ENCODE peak calls at places on chromosomes 11 and 22, in eight cellular contexts. N, Z, F, C, S, Q, W and V are unnamed samples.

GRCh38 chr11:32466279-32466915 is 31.1 kb upstream of the WT1 start:
- DNase-seq in W (no peak), F (no peak), C (no peak), S (no peak), N (peak), Z (peak), Q (no peak), V (no peak)

GRCh38 chr22:36003972-36004674 is 24.5 kb downstream of the RBFOX2 start:
- DNase-seq in N (no peak), W (no peak), Z (no peak), F (no peak), C (no peak), S (no peak), Q (no peak), V (no peak)

GRCh38 chr22:19663286-19663815 is 51.0 kb upstream of the SEPTIN5 start:
- DNase-seq in N (peak), S (peak), Q (no peak), W (no peak), F (no peak), Z (peak), C (no peak), V (peak)

GRCh38 chr11:62443390-62444201 is 24.8 kb downstream of the SCGB1A1 start:
- DNase-seq in S (no peak), F (no peak), N (no peak), C (peak), Z (peak), W (no peak), Q (no peak), V (peak)

GRCh38 chr11:2798951-2799761 is 86.4 kb downstream of the CDKN1C start:
- DNase-seq in F (peak), Q (no peak), Z (no peak), N (no peak), C (peak), S (no peak), W (no peak), V (peak)

GRCh38 chr22:25172153-25172552 is 27.5 kb upstream of the CRYBB3 start:
- DNase-seq in S (no peak), F (peak), N (no peak), C (no peak), Q (peak), W (no peak), Z (no peak), V (no peak)

GRCh38 chr22:27776410-27776958 is 25.1 kb downstream of the MN1 start:
- DNase-seq in Z (no peak), S (no peak), Q (no peak), F (no peak), W (no peak), N (no peak), C (no peak), V (peak)

GRCh38 chr11:19781351-19781750 is 68.7 kb downstream of the NAV2 start:
- DNase-seq in Q (no peak), C (no peak), S (no peak), Z (no peak), W (no peak), F (no peak), N (no peak), V (no peak)

GRCh38 chr22:44489817-44490216 is 8.2 kb downstream of the RTL6 start:
- DNase-seq in W (no peak), S (no peak), N (no peak), Q (no peak), C (no peak), Z (no peak), F (no peak), V (no peak)

GRCh38 chr11:112555491-112556364 is 295.1 kb upstream of the PLET1 start:
- DNase-seq in N (peak), C (no peak), W (no peak), Z (peak), F (peak), Q (peak), S (no peak), V (no peak)

GRCh38 chr11:205221-206001 is 1.8 kb downstream of the BET1L start:
- DNase-seq in W (no peak), N (no peak), C (no peak), S (no peak), Z (no peak), Q (no peak), F (peak), V (peak)

GRCh38 chr22:36329217-36330078 is 58.3 kb downstream of the MYH9 start:
- DNase-seq in N (peak), C (no peak), Z (peak), S (peak), W (no peak), F (no peak), Q (peak), V (peak)

GRCh38 chr22:37020192-37020479 is 594 bp downstream of the MPST start:
- DNase-seq in W (no peak), Q (no peak), F (no peak), Z (peak), C (no peak), S (peak), N (peak), V (no peak)

GRCh38 chr11:33448461-33449130 is 191.4 kb downstream of the HIPK3 start:
- DNase-seq in W (no peak), Q (no peak), S (no peak), Z (peak), C (no peak), F (no peak), N (no peak), V (no peak)

GRCh38 chr22:37636186-37636948 is 3.1 kb upstream of the SH3BP1 start:
- DNase-seq in W (no peak), C (no peak), Z (peak), N (peak), Q (no peak), S (no peak), F (no peak), V (no peak)

GRCh38 chr11:69286358-69287327 is 7.3 kb upstream of the MYEOV start:
- DNase-seq in Z (no peak), S (no peak), N (no peak), W (no peak), F (no peak), C (no peak), Q (no peak), V (no peak)

GRCh38 chr11:10597877-10598341 is 29.4 kb upstream of the LYVE1 start:
- DNase-seq in F (no peak), C (no peak), N (no peak), W (no peak), S (no peak), Q (no peak), Z (peak), V (no peak)

GRCh38 chr22:49800408-49801238 is 27.1 kb downstream of the BRD1 start:
- DNase-seq in C (no peak), N (no peak), Q (no peak), S (no peak), W (no peak), F (no peak), Z (no peak), V (no peak)

GRCh38 chr11:67504023-67504949 is 877 bp downstream of the PITPNM1 start:
- DNase-seq in C (no peak), Z (peak), Q (peak), S (no peak), W (no peak), F (no peak), N (peak), V (peak)

GRCh38 chr11:2432628-2433071 is 11.7 kb downstream of the TRPM5 start:
- DNase-seq in W (no peak), N (no peak), S (no peak), F (peak), Q (no peak), Z (no peak), C (no peak), V (peak)

GRCh38 chr11:72138821-72139390 is 3.4 kb downstream of the FOLR3 start:
- DNase-seq in W (no peak), N (no peak), S (no peak), Q (no peak), C (no peak), Z (no peak), F (no peak), V (no peak)

GRCh38 chr11:63845305-63845704 is 6.4 kb downstream of the MARK2 start:
- DNase-seq in Z (peak), W (no peak), S (peak), F (no peak), Q (no peak), N (no peak), C (no peak), V (peak)

GRCh38 chr22:36435516-36436415 is 45.7 kb downstream of the TXN2 start:
- DNase-seq in N (no peak), S (no peak), Q (peak), Z (no peak), W (peak), F (no peak), C (no peak), V (no peak)

GRCh38 chr22:42805016-42805997 is 51.8 kb downstream of the ARFGAP3 start:
- DNase-seq in W (peak), S (no peak), Z (no peak), N (no peak), F (peak), Q (no peak), C (no peak), V (no peak)

GRCh38 chr11:8342821-8343681 is 79.4 kb upstream of the LMO1 start:
- DNase-seq in S (no peak), N (peak), Z (no peak), Q (no peak), C (no peak), F (no peak), W (no peak), V (no peak)

GRCh38 chr11:127110542-127110941 is 110.0 kb upstream of the KIRREL3 start:
- DNase-seq in N (no peak), C (no peak), Q (no peak), F (no peak), W (no peak), S (no peak), Z (no peak), V (no peak)

GRCh38 chr11:117825538-117826359 is 1.2 kb upstream of the FXYD2 start:
- DNase-seq in C (no peak), N (no peak), F (peak), Z (no peak), W (no peak), Q (no peak), S (no peak), V (peak)

GRCh38 chr11:3808846-3809623 is 675 bp downstream of the PGAP2 start:
- DNase-seq in W (peak), S (no peak), C (no peak), N (peak), Z (peak), Q (peak), F (no peak), V (peak)

GRCh38 chr11:71442880-71443279 is 5.3 kb downstream of the DHCR7 start:
- DNase-seq in S (no peak), W (no peak), N (no peak), F (no peak), Z (no peak), C (no peak), Q (no peak), V (peak)

GRCh38 chr11:57474751-57475115 is 14.4 kb downstream of the RTN4RL2 start:
- DNase-seq in W (no peak), F (no peak), Z (no peak), Q (no peak), C (no peak), N (no peak), S (no peak), V (no peak)

GRCh38 chr22:36331912-36332622 is 55.7 kb downstream of the MYH9 start:
- DNase-seq in S (no peak), F (peak), W (no peak), N (peak), C (peak), Z (no peak), Q (peak), V (peak)

GRCh38 chr11:24903555-24903954 is 406.7 kb downstream of the LUZP2 start:
- DNase-seq in Z (no peak), S (no peak), C (no peak), N (no peak), W (no peak), Q (no peak), F (no peak), V (no peak)

GRCh38 chr11:61847914-61848581 is 19.9 kb downstream of the FADS2 start:
- DNase-seq in Z (no peak), F (no peak), Q (no peak), W (no peak), S (no peak), C (no peak), N (no peak), V (no peak)

GRCh38 chr11:128467610-128468041 is 119.7 kb downstream of the ETS1 start:
- DNase-seq in W (no peak), C (peak), N (peak), F (no peak), S (peak), Q (peak), Z (peak), V (no peak)